ENCODE peak calls at places on chromosomes 16 and 17, in ten cellular contexts. F is lower lobe of right lung; L is hepatic stellate cell; W is posterior cingulate gyrus; D is heart right ventricle; P is NCI-H524; E is uterus; Y is amniotic stem cell; V is stimulated activated CD8-positive, alpha-beta memory T cell treated with anti-CD3 and anti-CD28 coated beads, Interleukin-7, amount 100 ng/mL, for 24 hours; H is fibroblast of the aortic adventitia. A is an unnamed sample.
A peak's percentile ranks its signal among the peaks of the same experiment; 100 is the strongest.

GRCh38 chr16:75198135-75198600 is 8.8 kb downstream of the CTRB2 start:
- DNase-seq in E (no peak), D (no peak), Y (no peak), W (peak; percentile 59), P (peak; percentile 38), L (peak; percentile 83), F (peak; percentile 41), H (peak; percentile 86), V (no peak), A (no peak)

GRCh38 chr17:46818319-46818928 is at the start of gene WNT3:
- DNase-seq in Y (no peak), H (no peak), E (no peak), L (no peak), D (no peak), V (no peak), W (peak; percentile 94), P (peak; percentile 71), F (peak; percentile 51), A (no peak)

GRCh38 chr16:56558024-56558747 is 6.7 kb upstream of the MT4 start:
- DNase-seq in W (peak; percentile 90), P (peak; percentile 62), L (no peak), Y (peak; percentile 17), V (no peak), D (no peak), E (no peak), F (no peak), H (peak; percentile 44), A (no peak)

GRCh38 chr17:40514013-40514875 is 12.8 kb upstream of the TNS4 start:
- DNase-seq in Y (no peak), F (no peak), H (no peak), W (no peak), V (no peak), P (no peak), E (no peak), L (no peak), D (no peak), A (no peak)

GRCh38 chr17:75289832-75290337 is 652 bp upstream of the SLC25A19 start:
- DNase-seq in P (peak; percentile 74), Y (peak; percentile 23), W (peak; percentile 75), L (peak; percentile 41), D (peak; percentile 53), V (no peak), H (peak; percentile 63), F (peak; percentile 84), E (peak; percentile 66), A (no peak)

GRCh38 chr16:65476556-65476955 is 354.7 kb upstream of the CDH11 start:
- DNase-seq in W (no peak), F (no peak), P (peak; percentile 24), E (no peak), V (no peak), H (no peak), D (no peak), L (no peak), Y (no peak), A (no peak)

GRCh38 chr17:38598536-38598935 is 7.2 kb downstream of the SRCIN1 start:
- DNase-seq in H (peak; percentile 56), E (no peak), W (peak; percentile 93), D (no peak), L (peak; percentile 69), V (no peak), P (peak; percentile 93), F (no peak), Y (no peak), A (peak; percentile 97)

GRCh38 chr16:76574651-76575050 is 297.4 kb downstream of the CNTNAP4 start:
- DNase-seq in D (no peak), P (no peak), Y (no peak), V (no peak), E (no peak), F (no peak), L (no peak), H (no peak), W (no peak), A (no peak)

GRCh38 chr17:75639771-75640555 is 6.7 kb downstream of the SMIM5 start:
- DNase-seq in Y (no peak), W (peak; percentile 77), E (no peak), L (no peak), F (peak; percentile 73), H (no peak), P (no peak), D (no peak), V (no peak), A (no peak)

A was measured in iPS DF 6.9.